ENCODE peak calls at places on chromosomes 13 and 19, in four cellular contexts. D is NCI-H146; N is mucosa of gallbladder; G is stimulated activated CD4-positive, alpha-beta T cell treated with anti-CD3 and anti-CD28 coated beads, Interleukin-1b, Interleukin-23, amount 100 ng/mL, for 4 hours. F is an unnamed sample.

GRCh38 chr19:35539314-35539713 is 6.1 kb downstream of the GAPDHS start:
- DNase-seq in D (no peak), N (no peak), G (no peak), F (no peak)

GRCh38 chr13:33764716-33765115 is 53.2 kb upstream of the RFC3 start:
- DNase-seq in D (peak; percentile 30), N (no peak), G (no peak), F (no peak)

GRCh38 chr13:97043302-97043701 is 49.0 kb upstream of the OXGR1 start:
- DNase-seq in D (no peak), N (no peak), G (no peak), F (no peak)

GRCh38 chr13:43143591-43143990 is 120.2 kb downstream of the DNAJC15 start:
- DNase-seq in D (no peak), N (no peak), G (no peak), F (no peak)

GRCh38 chr19:4977299-4978174 is 8.6 kb downstream of the KDM4B start:
- DNase-seq in D (no peak), N (no peak), G (no peak), F (no peak)

GRCh38 chr19:4717191-4717965 is 6.3 kb downstream of the DPP9 start:
- DNase-seq in D (no peak), N (no peak), G (no peak), F (no peak)

GRCh38 chr13:108609353-108609752 is 20.1 kb upstream of the MYO16 start:
- DNase-seq in D (no peak), N (no peak), G (no peak), F (no peak)

GRCh38 chr19:41850381-41850780 is 5.5 kb downstream of the DMRTC2 start:
- DNase-seq in D (no peak), N (no peak), G (no peak), F (no peak)

GRCh38 chr19:35949131-35949530 is 13.0 kb downstream of the LRFN3 start:
- DNase-seq in D (no peak), N (no peak), G (no peak), F (no peak)